ENCODE peak calls at places on chromosomes 1 and 21, in seven cellular contexts. X is GM04504; I is activated CD4-positive, alpha-beta T cell treated with anti-CD3 and anti-CD28 coated beads, Interleukin-2, amount 50 U/mL, for 24 hours; F is activated gamma-delta T cell treated with Interleukin-2 at 50 U/mL for 16 hours; O is stimulated activated CD4-positive, alpha-beta T cell treated with anti-CD3 and anti-CD28 coated beads, Interleukin-4, amount 100 ng/mL, for 4 hours; N is naive thymus-derived CD8-positive, alpha-beta T cell; Z is amniotic stem cell. S is an unnamed sample.

GRCh38 chr1:24536391-24536840 is 19.5 kb upstream of the NCMAP start:
- DNase-seq in X (no peak), I (peak), F (peak), O (peak), N (peak), Z (no peak), S (no peak)

GRCh38 chr1:36365310-36365895 is 20.3 kb downstream of the STK40 start:
- DNase-seq in X (peak), I (no peak), F (no peak), O (no peak), N (no peak), Z (no peak), S (no peak)

GRCh38 chr1:62572476-62572875 is 24.8 kb upstream of the ANGPTL3 start:
- DNase-seq in X (no peak), I (no peak), F (no peak), O (no peak), N (no peak), Z (no peak), S (no peak)

GRCh38 chr21:16079830-16080229 is 350.0 kb downstream of the USP25 start:
- DNase-seq in X (no peak), I (no peak), F (no peak), O (no peak), N (no peak), Z (no peak), S (no peak)

GRCh38 chr1:37691497-37692077 is 729 bp upstream of the CDCA8 start:
- DNase-seq in X (no peak), I (no peak), F (peak), O (peak), N (peak), Z (no peak), S (no peak)

GRCh38 chr1:173409613-173410012 is 67.5 kb upstream of the PRDX6 start:
- DNase-seq in X (peak), I (no peak), F (no peak), O (no peak), N (no peak), Z (no peak), S (no peak)

GRCh38 chr1:5751833-5752714 is 240.2 kb downstream of the NPHP4 start:
- DNase-seq in X (no peak), I (no peak), F (no peak), O (no peak), N (no peak), Z (no peak), S (no peak)

GRCh38 chr21:45987121-45987711 is 5.6 kb downstream of the COL6A1 start:
- DNase-seq in X (no peak), I (no peak), F (no peak), O (no peak), N (no peak), Z (no peak), S (no peak)

GRCh38 chr1:64471218-64471719 is 1.3 kb downstream of the CACHD1 start:
- DNase-seq in X (no peak), I (no peak), F (no peak), O (peak), N (peak), Z (no peak), S (no peak)

GRCh38 chr1:6770727-6771567 is 14.3 kb upstream of the CAMTA1 start:
- DNase-seq in X (no peak), I (no peak), F (no peak), O (no peak), N (no peak), Z (no peak), S (peak)

S was measured in BJ.